ENCODE peak calls at places on chromosome 12, in ten cellular contexts. One of them, this sample, is unnamed.

GRCh38 chr12:70638639-70639349 is 1.6 kb upstream of the PTPRB start:
- DNase-seq in testis: no peak
- DNase-seq in lower leg skin: no peak
- DNase-seq in body of pancreas: no peak
- DNase-seq in breast epithelium: no peak
- DNase-seq in heart left ventricle: no peak
- DNase-seq in A549: no peak
- DNase-seq in GM12878: no peak
- DNase-seq in stomach: no peak
- DNase-seq in gastrocnemius medialis: no peak
- DNase-seq in this sample: no peak

GRCh38 chr12:16346931-16347330 is 514 bp upstream of the MGST1 start:
- DNase-seq in testis: no peak
- DNase-seq in lower leg skin: no peak
- DNase-seq in body of pancreas: no peak
- DNase-seq in breast epithelium: no peak
- DNase-seq in heart left ventricle: no peak
- DNase-seq in A549: peak
- DNase-seq in GM12878: no peak
- DNase-seq in stomach: no peak
- DNase-seq in gastrocnemius medialis: no peak
- DNase-seq in this sample: no peak

GRCh38 chr12:87678453-87678852 is 350.7 kb downstream of the C12orf50 start:
- DNase-seq in testis: no peak
- DNase-seq in lower leg skin: no peak
- DNase-seq in body of pancreas: no peak
- DNase-seq in breast epithelium: no peak
- DNase-seq in heart left ventricle: no peak
- DNase-seq in A549: no peak
- DNase-seq in GM12878: no peak
- DNase-seq in stomach: no peak
- DNase-seq in gastrocnemius medialis: no peak
- DNase-seq in this sample: peak

GRCh38 chr12:5227722-5228274 is 184.1 kb downstream of the KCNA5 start:
- DNase-seq in testis: no peak
- DNase-seq in lower leg skin: no peak
- DNase-seq in body of pancreas: no peak
- DNase-seq in breast epithelium: no peak
- DNase-seq in heart left ventricle: peak
- DNase-seq in A549: no peak
- DNase-seq in GM12878: no peak
- DNase-seq in stomach: no peak
- DNase-seq in gastrocnemius medialis: no peak
- DNase-seq in this sample: no peak

GRCh38 chr12:102522768-102523167 is 42.4 kb upstream of the IGF1 start:
- DNase-seq in testis: no peak
- DNase-seq in lower leg skin: no peak
- DNase-seq in body of pancreas: no peak
- DNase-seq in breast epithelium: no peak
- DNase-seq in heart left ventricle: no peak
- DNase-seq in A549: no peak
- DNase-seq in GM12878: no peak
- DNase-seq in stomach: no peak
- DNase-seq in gastrocnemius medialis: no peak
- DNase-seq in this sample: no peak

GRCh38 chr12:30874455-30875313 is 51.9 kb upstream of the TSPAN11 start:
- DNase-seq in testis: no peak
- DNase-seq in lower leg skin: no peak
- DNase-seq in body of pancreas: no peak
- DNase-seq in breast epithelium: no peak
- DNase-seq in heart left ventricle: no peak
- DNase-seq in A549: no peak
- DNase-seq in GM12878: no peak
- DNase-seq in stomach: no peak
- DNase-seq in gastrocnemius medialis: no peak
- DNase-seq in this sample: no peak

GRCh38 chr12:14256139-14256538 is 109.3 kb upstream of the ATF7IP start:
- DNase-seq in testis: no peak
- DNase-seq in lower leg skin: no peak
- DNase-seq in body of pancreas: no peak
- DNase-seq in breast epithelium: no peak
- DNase-seq in heart left ventricle: no peak
- DNase-seq in A549: no peak
- DNase-seq in GM12878: no peak
- DNase-seq in stomach: no peak
- DNase-seq in gastrocnemius medialis: no peak
- DNase-seq in this sample: peak

GRCh38 chr12:71160585-71160984 is 2.8 kb upstream of the TSPAN8 start:
- DNase-seq in testis: no peak
- DNase-seq in lower leg skin: no peak
- DNase-seq in body of pancreas: no peak
- DNase-seq in breast epithelium: no peak
- DNase-seq in heart left ventricle: no peak
- DNase-seq in A549: no peak
- DNase-seq in GM12878: no peak
- DNase-seq in stomach: no peak
- DNase-seq in gastrocnemius medialis: no peak
- DNase-seq in this sample: no peak

GRCh38 chr12:101927042-101927441 is 49.7 kb downstream of the DRAM1 start:
- DNase-seq in testis: no peak
- DNase-seq in lower leg skin: no peak
- DNase-seq in body of pancreas: no peak
- DNase-seq in breast epithelium: no peak
- DNase-seq in heart left ventricle: no peak
- DNase-seq in A549: no peak
- DNase-seq in GM12878: no peak
- DNase-seq in stomach: no peak
- DNase-seq in gastrocnemius medialis: no peak
- DNase-seq in this sample: peak

GRCh38 chr12:32918890-32919791 is 22.6 kb upstream of the PKP2 start:
- DNase-seq in testis: peak
- DNase-seq in lower leg skin: no peak
- DNase-seq in body of pancreas: no peak
- DNase-seq in breast epithelium: no peak
- DNase-seq in heart left ventricle: no peak
- DNase-seq in A549: no peak
- DNase-seq in GM12878: no peak
- DNase-seq in stomach: no peak
- DNase-seq in gastrocnemius medialis: no peak
- DNase-seq in this sample: peak

GRCh38 chr12:67469666-67470065 is 178.9 kb upstream of the DYRK2 start:
- DNase-seq in testis: no peak
- DNase-seq in lower leg skin: no peak
- DNase-seq in body of pancreas: no peak
- DNase-seq in breast epithelium: no peak
- DNase-seq in heart left ventricle: peak
- DNase-seq in A549: no peak
- DNase-seq in GM12878: no peak
- DNase-seq in stomach: no peak
- DNase-seq in gastrocnemius medialis: no peak
- DNase-seq in this sample: no peak

GRCh38 chr12:43057561-43057960 is 468.0 kb upstream of the PRICKLE1 start:
- DNase-seq in testis: no peak
- DNase-seq in lower leg skin: no peak
- DNase-seq in body of pancreas: no peak
- DNase-seq in breast epithelium: no peak
- DNase-seq in heart left ventricle: no peak
- DNase-seq in A549: no peak
- DNase-seq in GM12878: no peak
- DNase-seq in stomach: no peak
- DNase-seq in gastrocnemius medialis: no peak
- DNase-seq in this sample: peak

GRCh38 chr12:132972374-132972773 is 13.8 kb upstream of the ZNF26 start:
- DNase-seq in testis: no peak
- DNase-seq in lower leg skin: no peak
- DNase-seq in body of pancreas: no peak
- DNase-seq in breast epithelium: no peak
- DNase-seq in heart left ventricle: no peak
- DNase-seq in A549: no peak
- DNase-seq in GM12878: no peak
- DNase-seq in stomach: no peak
- DNase-seq in gastrocnemius medialis: no peak
- DNase-seq in this sample: no peak

GRCh38 chr12:68269727-68270126 is 16.3 kb upstream of the IL22 start:
- DNase-seq in testis: no peak
- DNase-seq in lower leg skin: no peak
- DNase-seq in body of pancreas: no peak
- DNase-seq in breast epithelium: no peak
- DNase-seq in heart left ventricle: no peak
- DNase-seq in A549: no peak
- DNase-seq in GM12878: no peak
- DNase-seq in stomach: no peak
- DNase-seq in gastrocnemius medialis: no peak
- DNase-seq in this sample: no peak

GRCh38 chr12:89040146-89040964 is 311.9 kb downstream of the DUSP6 start:
- DNase-seq in testis: no peak
- DNase-seq in lower leg skin: no peak
- DNase-seq in body of pancreas: no peak
- DNase-seq in breast epithelium: no peak
- DNase-seq in heart left ventricle: peak
- DNase-seq in A549: no peak
- DNase-seq in GM12878: no peak
- DNase-seq in stomach: peak
- DNase-seq in gastrocnemius medialis: no peak
- DNase-seq in this sample: peak

GRCh38 chr12:127008758-127009403 is 1258.1 kb upstream of the TMEM132C start:
- DNase-seq in testis: no peak
- DNase-seq in lower leg skin: no peak
- DNase-seq in body of pancreas: no peak
- DNase-seq in breast epithelium: no peak
- DNase-seq in heart left ventricle: no peak
- DNase-seq in A549: no peak
- DNase-seq in GM12878: no peak
- DNase-seq in stomach: no peak
- DNase-seq in gastrocnemius medialis: no peak
- DNase-seq in this sample: no peak

GRCh38 chr12:12786716-12787601 is 1.5 kb downstream of the APOLD1 start:
- DNase-seq in testis: peak
- DNase-seq in lower leg skin: peak
- DNase-seq in body of pancreas: peak
- DNase-seq in breast epithelium: peak
- DNase-seq in heart left ventricle: peak
- DNase-seq in A549: peak
- DNase-seq in GM12878: no peak
- DNase-seq in stomach: peak
- DNase-seq in gastrocnemius medialis: peak
- DNase-seq in this sample: peak
- TF ChIP-seq POLR2A in testis: no peak
- TF ChIP-seq POLR2A in lower leg skin: no peak
- TF ChIP-seq POLR2A in body of pancreas: peak
- TF ChIP-seq POLR2A in breast epithelium: no peak
- TF ChIP-seq POLR2A in heart left ventricle: peak
- TF ChIP-seq POLR2A in A549: peak
- TF ChIP-seq POLR2A in GM12878: peak
- TF ChIP-seq POLR2A in stomach: no peak
- TF ChIP-seq POLR2A in gastrocnemius medialis: peak
- TF ChIP-seq POLR2A in this sample: no peak

DNA sequence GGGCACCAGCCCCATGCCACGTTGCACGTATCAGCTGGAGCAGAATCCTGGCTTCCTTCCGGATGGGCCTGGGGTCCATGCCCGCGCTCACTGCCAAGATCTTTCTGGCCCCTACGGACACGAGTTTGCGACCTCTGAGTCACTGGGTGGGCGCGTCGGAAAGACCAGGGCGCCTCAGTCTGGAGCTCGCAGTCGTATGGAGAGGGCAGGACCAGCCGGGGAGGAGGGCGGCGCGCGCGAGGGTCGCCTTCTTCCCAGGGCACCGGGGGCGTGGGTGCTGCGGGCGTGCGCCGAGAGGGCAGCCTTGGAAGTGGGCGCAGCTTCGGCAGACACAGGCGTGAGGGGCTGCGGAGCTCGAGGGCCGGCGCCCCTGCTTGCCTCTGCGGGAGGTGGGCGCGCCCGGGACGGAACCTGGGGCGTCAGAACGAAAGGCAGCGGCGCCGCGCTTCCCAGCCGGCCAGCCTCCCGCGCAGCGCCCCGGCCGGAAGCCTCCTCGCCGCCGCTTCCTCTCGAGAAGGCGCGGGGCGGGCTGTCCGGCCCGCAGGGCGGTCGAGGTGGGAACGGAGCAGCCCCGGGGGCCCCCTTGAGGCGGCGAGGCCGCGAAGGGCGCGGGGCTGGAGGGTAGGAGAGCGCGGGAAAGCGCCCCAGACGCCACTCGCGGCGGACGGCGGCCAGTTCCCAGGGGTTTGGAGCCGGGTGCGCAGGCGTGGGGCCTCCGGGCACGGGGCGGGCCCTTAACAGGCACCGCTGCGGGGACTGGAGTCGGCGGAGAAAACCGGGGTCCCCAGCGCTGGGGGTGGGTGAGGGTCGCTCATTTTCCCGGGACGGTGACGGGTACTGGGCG is at the start of gene ARL6IP4:
- DNase-seq in testis: peak
- DNase-seq in lower leg skin: peak
- DNase-seq in body of pancreas: peak
- DNase-seq in breast epithelium: no peak
- DNase-seq in heart left ventricle: peak
- DNase-seq in A549: peak
- DNase-seq in GM12878: no peak
- DNase-seq in stomach: peak
- DNase-seq in gastrocnemius medialis: no peak
- DNase-seq in this sample: peak
- TF ChIP-seq POLR2A in testis: peak
- TF ChIP-seq POLR2A in lower leg skin: no peak
- TF ChIP-seq POLR2A in body of pancreas: peak
- TF ChIP-seq POLR2A in breast epithelium: no peak
- TF ChIP-seq POLR2A in heart left ventricle: peak
- TF ChIP-seq POLR2A in A549: peak
- TF ChIP-seq POLR2A in GM12878: peak
- TF ChIP-seq POLR2A in stomach: no peak
- TF ChIP-seq POLR2A in gastrocnemius medialis: peak
- TF ChIP-seq POLR2A in this sample: peak

GRCh38 chr12:131896080-131896810 is 1.8 kb downstream of the ULK1 start:
- DNase-seq in testis: peak
- DNase-seq in lower leg skin: peak
- DNase-seq in body of pancreas: peak
- DNase-seq in breast epithelium: peak
- DNase-seq in heart left ventricle: peak
- DNase-seq in A549: peak
- DNase-seq in GM12878: no peak
- DNase-seq in stomach: peak
- DNase-seq in gastrocnemius medialis: peak
- DNase-seq in this sample: peak
- TF ChIP-seq POLR2A in testis: peak
- TF ChIP-seq POLR2A in lower leg skin: no peak
- TF ChIP-seq POLR2A in body of pancreas: peak
- TF ChIP-seq POLR2A in breast epithelium: peak
- TF ChIP-seq POLR2A in heart left ventricle: peak
- TF ChIP-seq POLR2A in A549: peak
- TF ChIP-seq POLR2A in GM12878: peak
- TF ChIP-seq POLR2A in stomach: no peak
- TF ChIP-seq POLR2A in gastrocnemius medialis: peak
- TF ChIP-seq POLR2A in this sample: peak

DNA sequence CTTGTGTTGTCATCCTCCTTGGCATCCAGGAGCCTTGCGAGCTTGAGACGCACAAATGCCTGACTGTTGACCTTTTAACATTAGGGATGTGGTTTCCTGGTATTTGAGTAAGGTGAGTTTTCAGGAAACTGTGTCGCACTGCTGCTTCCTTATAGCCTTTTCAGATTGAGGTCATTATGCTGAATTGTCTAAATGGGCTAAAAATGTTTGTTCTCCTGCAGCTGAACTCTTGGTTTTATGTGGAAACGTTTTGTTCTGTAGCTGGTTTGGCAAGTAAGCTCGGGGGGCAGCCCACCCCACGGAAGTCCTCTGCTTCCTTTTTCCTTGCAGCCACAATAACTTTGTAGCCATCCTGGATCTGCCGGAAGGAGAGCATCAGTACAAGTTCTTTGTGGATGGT is 5.7 kb downstream of the PRKAB1 start:
- DNase-seq in testis: no peak
- DNase-seq in lower leg skin: no peak
- DNase-seq in body of pancreas: no peak
- DNase-seq in breast epithelium: no peak
- DNase-seq in heart left ventricle: peak
- DNase-seq in A549: no peak
- DNase-seq in GM12878: no peak
- DNase-seq in stomach: no peak
- DNase-seq in gastrocnemius medialis: no peak
- DNase-seq in this sample: no peak
- TF ChIP-seq POLR2A in testis: no peak
- TF ChIP-seq POLR2A in lower leg skin: no peak
- TF ChIP-seq POLR2A in body of pancreas: no peak
- TF ChIP-seq POLR2A in breast epithelium: no peak
- TF ChIP-seq POLR2A in heart left ventricle: no peak
- TF ChIP-seq POLR2A in A549: no peak
- TF ChIP-seq POLR2A in GM12878: no peak
- TF ChIP-seq POLR2A in stomach: no peak
- TF ChIP-seq POLR2A in gastrocnemius medialis: no peak
- TF ChIP-seq POLR2A in this sample: no peak

This sample was measured in IMR-90.